ENCODE peak calls at places on chromosomes 12 and 14, in four cellular contexts. M is breast epithelium, B is hepatocyte, Y is neural progenitor cell. K is an unnamed sample.
A peak's percentile ranks its signal among the peaks of the same experiment; 100 is the strongest.

GRCh38 chr14:104879201-104879982 is 14.3 kb downstream of the CEP170B start:
- DNase-seq in M (no peak), B (no peak), Y (no peak), K (no peak)

GRCh38 chr14:69715725-69716482 is 51.0 kb upstream of the SRSF5 start:
- DNase-seq in M (peak; percentile 91), B (peak; percentile 84), Y (no peak), K (no peak)

GRCh38 chr12:51905507-51906438 is 1.5 kb upstream of the ACVRL1 start:
- DNase-seq in B (peak; percentile 45), Y (no peak), M (no peak), K (no peak)

GRCh38 chr14:52700701-52701172 is 5.4 kb upstream of the ERO1A start:
- DNase-seq in B (peak; percentile 46), Y (no peak), M (no peak), K (no peak)

GRCh38 chr12:121145221-121145620 is 12.5 kb downstream of the P2RX7 start:
- DNase-seq in Y (no peak), B (no peak), M (no peak), K (no peak)

GRCh38 chr12:94973202-94973601 is 30.3 kb downstream of the NDUFA12 start:
- DNase-seq in M (no peak), B (peak; percentile 74), Y (no peak), K (no peak)

GRCh38 chr12:132614861-132615578 is 3.6 kb upstream of the P2RX2 start:
- DNase-seq in B (peak; percentile 89), Y (peak; percentile 85), M (peak; percentile 65), K (peak; percentile 66)

GRCh38 chr14:79596531-79596930 is 614.8 kb downstream of the DIO2 start:
- DNase-seq in Y (no peak), M (no peak), B (peak; percentile 22), K (no peak)

GRCh38 chr12:49776858-49777257 is 35.5 kb downstream of the TMBIM6 start:
- DNase-seq in Y (no peak), B (no peak), M (no peak), K (no peak)

GRCh38 chr12:127579446-127579845 is 687.5 kb upstream of the TMEM132C start:
- DNase-seq in M (no peak), Y (no peak), B (no peak), K (no peak)

GRCh38 chr12:76259660-76260389 is 88.4 kb downstream of the BBS10 start:
- DNase-seq in B (peak; percentile 16), M (peak; percentile 55), Y (no peak), K (no peak)

GRCh38 chr14:37870947-37871346 is 275.5 kb downstream of the TTC6 start:
- DNase-seq in Y (peak; percentile 3), M (no peak), B (no peak), K (no peak)

GRCh38 chr14:52110441-52111086 is 41.7 kb upstream of the NID2 start:
- DNase-seq in B (no peak), M (no peak), Y (no peak), K (no peak)

GRCh38 chr14:66224492-66225178 is 261.5 kb upstream of the CCDC196 start:
- DNase-seq in Y (no peak), B (no peak), M (no peak), K (no peak)

GRCh38 chr14:99213101-99213500 is 58.9 kb downstream of the BCL11B start:
- DNase-seq in M (no peak), Y (no peak), B (no peak), K (no peak)

GRCh38 chr14:72605921-72606220 is 288.0 kb downstream of the DPF3 start:
- DNase-seq in B (no peak), Y (no peak), M (no peak), K (no peak)

GRCh38 chr14:34231626-34232025 is 230.4 kb downstream of the SPTSSA start:
- DNase-seq in Y (no peak), M (peak; percentile 23), B (no peak), K (no peak)

GRCh38 chr14:103133213-103134140 is 10.2 kb downstream of the TNFAIP2 start:
- DNase-seq in Y (no peak), M (no peak), B (no peak), K (no peak)

GRCh38 chr12:6554168-6554989 is 1.5 kb downstream of the IFFO1 start:
- DNase-seq in M (no peak), B (peak; percentile 89), Y (peak; percentile 93), K (peak; percentile 42)

GRCh38 chr12:116559080-116559329 is 176 bp upstream of the MAP1LC3B2 start:
- DNase-seq in Y (no peak), B (no peak), M (no peak), K (no peak)

GRCh38 chr14:55731881-55732498 is 152.0 kb downstream of the KTN1 start:
- DNase-seq in B (peak; percentile 53), M (no peak), Y (peak; percentile 48), K (peak; percentile 7)

GRCh38 chr12:132610051-132610759 is at the start of gene LRCOL1:
- DNase-seq in B (no peak), M (peak; percentile 52), Y (peak; percentile 21), K (no peak)

GRCh38 chr12:23666866-23667265 is 282.6 kb downstream of the SOX5 start:
- DNase-seq in B (no peak), Y (peak; percentile 2), M (no peak), K (no peak)

GRCh38 chr14:46036099-46036498 is 615.5 kb downstream of the RPL10L start:
- DNase-seq in Y (no peak), M (no peak), B (no peak), K (no peak)

GRCh38 chr12:84605988-84606387 is 306.6 kb downstream of the SLC6A15 start:
- DNase-seq in B (no peak), Y (no peak), M (no peak), K (no peak)

GRCh38 chr14:22531451-22532344 is 57.3 kb downstream of the DAD1 start:
- DNase-seq in Y (no peak), M (no peak), B (no peak), K (no peak)

GRCh38 chr12:92717202-92717601 is 14.4 kb downstream of the PLEKHG7 start:
- DNase-seq in Y (peak; percentile 23), M (no peak), B (no peak), K (no peak)

GRCh38 chr14:101903111-101903561 is 61.2 kb upstream of the DYNC1H1 start:
- DNase-seq in Y (no peak), B (no peak), M (no peak), K (no peak)

GRCh38 chr12:41663487-41664258 is 475.6 kb downstream of the PDZRN4 start:
- DNase-seq in Y (peak; percentile 39), M (no peak), B (peak; percentile 60), K (no peak)

DNA sequence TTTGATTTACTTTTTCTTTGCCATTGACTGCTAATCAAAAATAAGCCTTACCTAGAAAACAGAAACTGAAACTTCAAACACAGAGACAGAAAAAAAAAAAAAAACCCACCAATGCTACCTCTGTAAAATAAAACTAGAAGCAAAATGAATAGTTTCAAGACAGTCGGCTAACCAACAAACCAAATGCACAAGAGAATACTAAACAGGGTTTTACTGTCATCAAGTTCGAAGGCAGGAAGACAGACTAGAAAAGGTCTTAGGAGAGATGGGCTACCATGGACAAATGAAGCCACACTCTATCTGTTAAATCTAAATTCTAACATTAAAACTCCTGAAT is 59.5 kb downstream of the SEL1L start:
- DNase-seq in Y (no peak), B (no peak), M (no peak), K (no peak)
- H3K4me3 ChIP-seq in Y (no peak overlapping the region), B (no peak overlapping the region), M (no peak overlapping the region), K (peak overlapping the region; percentile 15)

GRCh38 chr12:27347779-27348178 is 15.1 kb downstream of the BMAL2 start:
- DNase-seq in Y (no peak), B (no peak), M (no peak), K (no peak)
- H3K9me3 ChIP-seq in Y (no peaks in the 10 kb centered on the region), B (no peaks in the 10 kb centered on the region), M (no peaks in the 10 kb centered on the region), K (no peaks in the 10 kb centered on the region)

DNA sequence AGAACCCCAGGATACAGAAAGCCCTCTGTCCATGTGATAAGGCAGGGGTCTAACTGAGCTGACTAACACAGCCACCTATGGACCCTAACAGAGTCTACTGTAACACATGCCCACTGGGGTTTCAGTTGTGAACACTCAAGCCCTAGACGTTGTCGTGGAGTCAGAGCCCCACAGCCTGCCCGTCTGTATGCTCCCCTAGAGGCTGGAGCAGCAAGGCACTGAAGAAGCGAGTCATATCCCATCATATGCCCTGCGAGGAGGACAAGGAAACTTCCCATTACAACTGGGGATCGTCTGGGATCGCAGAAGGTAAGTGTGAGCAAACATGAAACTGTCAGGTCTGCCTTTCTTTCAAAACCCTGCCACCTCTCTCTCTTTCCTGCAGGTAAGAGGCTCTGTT is 138.1 kb downstream of the GPR65 start:
- DNase-seq in B (peak; percentile 25), M (no peak), Y (no peak), K (no peak)
- H3K27ac ChIP-seq in B (no peak overlapping the region), M (no peak overlapping the region), Y (no peak overlapping the region), K (no peak overlapping the region)

GRCh38 chr12:26937863-26938659 is at the start of the genes FGFR1OP2 and INTS13:
- DNase-seq in Y (peak; percentile 99), B (peak; percentile 100), M (peak; percentile 98), K (peak; percentile 97)

GRCh38 chr12:26937443-26937862 is 328 bp downstream of the INTS13 start:
- DNase-seq in Y (no peak), B (no peak), M (no peak), K (no peak)

GRCh38 chr12:26938660-26939185 is 453 bp downstream of the FGFR1OP2 start:
- DNase-seq in M (no peak), B (no peak), Y (no peak), K (no peak)

GRCh38 chr12:26936559-26937442 is 980 bp downstream of the INTS13 start:
- DNase-seq in Y (no peak), M (no peak), B (no peak), K (peak; percentile 5)

GRCh38 chr12:26935636-26936378 is 2.0 kb downstream of the INTS13 start:
- DNase-seq in Y (no peak), M (no peak), B (no peak), K (no peak)
- H3K4me3 ChIP-seq in Y (peak overlapping the region; percentile 83), M (no peak overlapping the region), B (no peak overlapping the region), K (peak overlapping the region; percentile 8)

GRCh38 chr12:18923721-18924120 is 185.8 kb downstream of the CAPZA3 start:
- DNase-seq in Y (no peak), B (no peak), M (no peak), K (no peak)
- H3K9me3 ChIP-seq in Y (no peaks in the 10 kb centered on the region), B (no peaks in the 10 kb centered on the region), M (no peaks in the 10 kb centered on the region), K (no peaks in the 10 kb centered on the region)

DNA sequence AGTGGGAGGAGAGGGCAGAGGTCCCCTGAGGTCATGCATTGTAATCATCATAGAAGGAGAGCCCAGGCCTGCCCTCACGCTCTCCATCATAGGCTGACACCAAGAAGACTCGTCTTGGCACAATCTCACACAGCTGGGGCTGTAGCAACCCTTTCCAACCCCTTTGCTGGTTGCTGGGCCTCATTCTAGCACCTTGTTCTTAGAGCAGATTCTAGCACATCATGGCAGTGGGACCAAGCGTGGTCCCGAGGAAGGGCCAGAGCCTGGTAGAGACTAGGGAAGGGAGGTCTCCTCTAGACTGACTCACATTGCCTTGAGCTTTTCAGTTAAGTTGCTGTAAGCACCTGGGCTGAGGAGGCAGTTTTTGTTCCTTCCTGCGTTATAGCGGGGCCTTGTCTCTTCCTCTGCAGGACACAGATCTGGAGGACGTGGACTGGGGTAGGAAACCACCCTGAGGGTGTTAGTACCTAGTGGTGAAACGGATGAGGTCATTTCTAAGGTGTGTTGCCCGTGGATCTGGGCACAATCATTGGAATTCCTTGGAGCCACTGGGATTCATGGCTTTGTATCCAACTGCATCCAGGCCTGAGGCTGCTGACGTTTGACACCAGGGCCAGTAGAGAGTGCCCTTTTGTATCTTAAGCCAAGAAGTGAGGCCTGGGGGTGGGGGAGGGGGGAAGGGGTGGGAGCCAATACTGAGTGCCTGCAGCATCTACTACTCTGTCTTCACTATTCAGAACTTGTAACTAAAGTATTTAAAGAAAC is 19.9 kb downstream of the RPS6KL1 start:
- DNase-seq in Y (peak; percentile 34), B (no peak), M (no peak), K (no peak)
- H3K27ac ChIP-seq in Y (no peak overlapping the region), B (no peak overlapping the region), M (no peak overlapping the region), K (no peak overlapping the region)